ENCODE peak calls at places on chromosomes 2 and 18, in five cellular contexts. One of them, this sample, is unnamed.
A peak's percentile ranks its signal among the peaks of the same experiment; 100 is the strongest.

GRCh38 chr2:25250331-25251031 is 82.1 kb upstream of the POMC start:
- DNase-seq in NT2/D1: no peak
- DNase-seq in brain microvascular endothelial cell: peak; percentile 73
- DNase-seq in MM.1S: no peak
- DNase-seq in NCI-H2081: no peak
- DNase-seq in this sample: peak; percentile 27

GRCh38 chr2:181818036-181818680 is 73.4 kb upstream of the ITPRID2 start:
- DNase-seq in NT2/D1: no peak
- DNase-seq in brain microvascular endothelial cell: no peak
- DNase-seq in MM.1S: no peak
- DNase-seq in NCI-H2081: no peak
- DNase-seq in this sample: no peak

GRCh38 chr2:202529389-202529788 is 105.4 kb upstream of the FAM117B start:
- DNase-seq in NT2/D1: no peak
- DNase-seq in brain microvascular endothelial cell: no peak
- DNase-seq in MM.1S: no peak
- DNase-seq in NCI-H2081: no peak
- DNase-seq in this sample: no peak

GRCh38 chr2:234178309-234179030 is 128.0 kb downstream of the SPP2 start:
- DNase-seq in NT2/D1: no peak
- DNase-seq in brain microvascular endothelial cell: no peak
- DNase-seq in MM.1S: no peak
- DNase-seq in NCI-H2081: no peak
- DNase-seq in this sample: no peak

GRCh38 chr2:25521665-25522387 is 151.6 kb downstream of the DTNB start:
- DNase-seq in NT2/D1: no peak
- DNase-seq in brain microvascular endothelial cell: peak; percentile 55
- DNase-seq in MM.1S: peak; percentile 90
- DNase-seq in NCI-H2081: peak; percentile 79
- DNase-seq in this sample: peak; percentile 42

GRCh38 chr2:161418715-161419337 is 2.7 kb downstream of the TBR1 start:
- DNase-seq in NT2/D1: no peak
- DNase-seq in brain microvascular endothelial cell: no peak
- DNase-seq in MM.1S: no peak
- DNase-seq in NCI-H2081: no peak
- DNase-seq in this sample: peak; percentile 50

GRCh38 chr2:201649442-201649841 is 6.1 kb upstream of the TMEM237 start:
- DNase-seq in NT2/D1: no peak
- DNase-seq in brain microvascular endothelial cell: no peak
- DNase-seq in MM.1S: no peak
- DNase-seq in NCI-H2081: no peak
- DNase-seq in this sample: no peak

GRCh38 chr2:3117650-3118216 is 259.9 kb downstream of the EIPR1 start:
- DNase-seq in NT2/D1: no peak
- DNase-seq in brain microvascular endothelial cell: no peak
- DNase-seq in MM.1S: no peak
- DNase-seq in NCI-H2081: no peak
- DNase-seq in this sample: no peak

GRCh38 chr2:56234241-56234640 is 50.5 kb downstream of the CCDC85A start:
- DNase-seq in NT2/D1: no peak
- DNase-seq in brain microvascular endothelial cell: no peak
- DNase-seq in MM.1S: no peak
- DNase-seq in NCI-H2081: no peak
- DNase-seq in this sample: no peak

GRCh38 chr2:46384457-46384815 is 87.2 kb downstream of the EPAS1 start:
- DNase-seq in NT2/D1: no peak
- DNase-seq in brain microvascular endothelial cell: no peak
- DNase-seq in MM.1S: no peak
- DNase-seq in NCI-H2081: no peak
- DNase-seq in this sample: no peak

GRCh38 chr18:51107594-51108305 is 77.7 kb downstream of the SMAD4 start:
- DNase-seq in NT2/D1: no peak
- DNase-seq in brain microvascular endothelial cell: no peak
- DNase-seq in MM.1S: no peak
- DNase-seq in NCI-H2081: no peak
- DNase-seq in this sample: no peak

GRCh38 chr2:133918141-133918540 is 335.7 kb upstream of the MGAT5 start:
- DNase-seq in NT2/D1: no peak
- DNase-seq in brain microvascular endothelial cell: no peak
- DNase-seq in MM.1S: no peak
- DNase-seq in NCI-H2081: no peak
- DNase-seq in this sample: no peak

GRCh38 chr2:18521084-18521483 is 39.4 kb downstream of the RDH14 start:
- DNase-seq in NT2/D1: no peak
- DNase-seq in brain microvascular endothelial cell: no peak
- DNase-seq in MM.1S: no peak
- DNase-seq in NCI-H2081: no peak
- DNase-seq in this sample: no peak

GRCh38 chr18:63518178-63519012 is 23.8 kb upstream of the SERPINB12 start:
- DNase-seq in NT2/D1: peak; percentile 57
- DNase-seq in brain microvascular endothelial cell: peak; percentile 65
- DNase-seq in MM.1S: peak; percentile 82
- DNase-seq in NCI-H2081: peak; percentile 76
- DNase-seq in this sample: peak; percentile 60